ENCODE peak calls at places on chromosomes 4 and X, in four cellular contexts. W, A, M and F are unnamed samples.
A peak's percentile ranks its signal among the peaks of the same experiment; 100 is the strongest.

GRCh38 chr4:154073107-154073817 is 284.4 kb upstream of the SFRP2 start:
- DNase-seq in W (no peak), A (no peak), M (no peak), F (no peak)

GRCh38 chrX:136065044-136065671 is 79.9 kb downstream of the SLC9A6 start:
- DNase-seq in W (peak; percentile 82), A (no peak), M (peak; percentile 68), F (no peak)

GRCh38 chrX:103446665-103447302 is 70.4 kb downstream of the BEX3 start:
- DNase-seq in W (peak; percentile 25), A (no peak), M (no peak), F (peak; percentile 56)

GRCh38 chr4:108058685-108059440 is 69.2 kb downstream of the HADH start:
- DNase-seq in W (no peak), A (no peak), M (no peak), F (no peak)

GRCh38 chr4:159206427-159206871 is 103.6 kb downstream of the RAPGEF2 start:
- DNase-seq in W (peak; percentile 8), A (no peak), M (no peak), F (no peak)

GRCh38 chr4:21879187-21879586 is 69.4 kb downstream of the KCNIP4 start:
- DNase-seq in W (no peak), A (no peak), M (no peak), F (no peak)

GRCh38 chr4:140286503-140286902 is 86.9 kb upstream of the SCOC start:
- DNase-seq in W (no peak), A (no peak), M (no peak), F (no peak)

GRCh38 chr4:167966161-167966560 is 126.2 kb upstream of the ANXA10 start:
- DNase-seq in W (no peak), A (no peak), M (no peak), F (no peak)

GRCh38 chrX:55161581-55161980 is 58.6 kb upstream of the PAGE5 start:
- DNase-seq in W (peak; percentile 4), A (no peak), M (no peak), F (no peak)

GRCh38 chrX:81489987-81490386 is 288.1 kb downstream of the SH3BGRL start:
- DNase-seq in W (no peak), A (no peak), M (no peak), F (no peak)

GRCh38 chr4:78645853-78646757 is 94.5 kb downstream of the ANXA3 start:
- DNase-seq in W (no peak), A (peak; percentile 21), M (peak; percentile 80), F (peak; percentile 89)

GRCh38 chr4:120088507-120088906 is 21.9 kb upstream of the MAD2L1 start:
- DNase-seq in W (no peak), A (no peak), M (no peak), F (no peak)

GRCh38 chr4:118974758-118975157 is 86.1 kb downstream of the SYNPO2 start:
- DNase-seq in W (no peak), A (no peak), M (no peak), F (no peak)

GRCh38 chrX:70664726-70665125 is 220.1 kb downstream of the DLG3 start:
- DNase-seq in W (peak; percentile 11), A (peak; percentile 6), M (no peak), F (no peak)

GRCh38 chr4:58551676-58552075 is 1441.5 kb upstream of the IGFBP7 start:
- DNase-seq in W (no peak), A (no peak), M (no peak), F (no peak)

GRCh38 chr4:5912614-5913019 is 19.7 kb upstream of the CRMP1 start:
- DNase-seq in W (no peak), A (no peak), M (no peak), F (no peak)

GRCh38 chr4:56803473-56803872 is 18.0 kb downstream of the SPINK2 start:
- DNase-seq in W (no peak), A (no peak), M (no peak), F (no peak)

GRCh38 chr4:188196134-188196735 is 57.0 kb downstream of the TRIML1 start:
- DNase-seq in W (no peak), A (no peak), M (no peak), F (no peak)

GRCh38 chrX:9940397-9940796 is 26.8 kb upstream of the CLDN34 start:
- DNase-seq in W (no peak), A (no peak), M (no peak), F (no peak)

GRCh38 chr4:171857302-171858005 is 44.2 kb downstream of the GALNTL6 start:
- DNase-seq in W (no peak), A (no peak), M (no peak), F (no peak)

GRCh38 chr4:1753692-1754311 is 32.5 kb downstream of the TACC3 start:
- DNase-seq in W (no peak), A (no peak), M (no peak), F (no peak)
- H3K27ac ChIP-seq in W (no peak overlapping the region), A (peak overlapping the region; percentile 64), M (no peak overlapping the region), F (no peak overlapping the region)

DNA sequence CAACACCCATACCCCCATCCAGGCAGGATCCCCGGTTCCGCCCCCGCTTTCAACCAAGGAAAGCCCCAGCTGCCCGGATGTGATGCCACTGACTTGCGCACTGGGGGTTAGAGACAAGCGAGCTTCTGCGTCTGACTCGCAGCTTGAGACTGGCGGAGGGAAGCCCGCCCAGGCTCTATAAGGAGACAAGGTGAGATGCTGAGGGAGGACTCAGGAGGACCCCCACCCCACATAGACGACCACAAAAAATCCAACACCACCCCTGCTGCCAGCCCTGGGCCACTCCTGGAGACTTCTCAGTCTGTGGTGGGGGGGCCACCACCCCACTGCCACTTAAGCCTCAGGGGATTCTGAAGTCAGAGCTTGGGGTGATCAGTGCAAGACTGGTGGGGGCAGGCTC is at the start of gene MAGEA4:
- DNase-seq in W (no peak), A (no peak), M (no peak), F (no peak)
- H3K4me3 ChIP-seq in W (no peak within 1 kb of the TSS), A (no peak within 1 kb of the TSS), M (no peak within 1 kb of the TSS), F (no peak within 1 kb of the TSS)

DNA sequence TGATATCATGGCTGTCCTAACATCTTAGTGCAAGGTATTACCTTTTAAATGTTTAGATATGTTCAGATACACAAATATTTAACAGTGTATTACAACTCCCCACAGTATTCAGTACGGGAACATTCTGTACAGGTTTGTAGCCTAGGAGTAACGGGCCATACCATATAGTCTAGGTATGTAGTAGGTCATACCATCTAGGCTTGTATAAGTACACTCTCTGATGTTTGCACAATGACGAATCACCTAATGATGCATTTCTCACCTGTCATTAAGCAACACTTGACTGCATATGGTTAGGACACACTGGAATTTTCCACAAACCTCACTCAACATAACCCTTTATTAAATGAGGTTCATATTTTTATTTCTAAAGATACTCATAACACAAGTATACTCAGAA is 67.7 kb downstream of the THOC2 start:
- DNase-seq in W (no peak), A (no peak), M (no peak), F (no peak)
- H3K27ac ChIP-seq in W (no peak overlapping the region), A (no peak overlapping the region), M (no peak overlapping the region), F (no peak overlapping the region)

GRCh38 chrX:47873123-47873522 is 36.4 kb downstream of the ZNF81 start:
- DNase-seq in W (no peak), A (no peak), M (no peak), F (no peak)
- H3K4me3 ChIP-seq in W (no peak overlapping the region), A (no peak overlapping the region), M (no peak overlapping the region), F (no peak overlapping the region)

DNA sequence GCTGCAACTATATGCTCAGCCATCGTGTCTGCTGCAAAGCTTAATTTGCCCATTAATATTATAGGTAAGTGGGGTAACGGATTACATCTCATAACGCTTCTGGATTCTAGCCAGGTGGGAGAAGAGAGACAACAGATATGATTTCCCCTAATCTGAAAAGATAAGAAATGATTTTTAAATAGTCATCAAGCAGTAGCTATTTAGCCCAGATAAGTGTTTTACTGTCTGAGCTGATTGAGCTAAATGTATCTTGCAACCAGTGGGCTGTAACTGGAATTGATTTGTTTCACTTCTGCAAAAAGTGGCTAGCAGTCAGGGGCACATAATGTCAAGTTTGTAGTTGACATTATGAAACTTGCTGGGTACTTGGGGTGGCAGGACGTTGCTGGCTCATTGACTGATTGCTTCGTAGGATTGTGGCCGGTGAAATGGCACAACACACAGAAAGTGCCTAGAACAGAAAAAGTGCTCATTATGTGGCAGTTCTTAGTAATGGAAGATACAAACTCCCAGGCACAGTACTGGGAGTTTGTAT is 18.5 kb downstream of the LAP3 start:
- DNase-seq in W (no peak), A (no peak), M (no peak), F (no peak)
- H3K27ac ChIP-seq in W (no peak overlapping the region), A (no peak overlapping the region), M (no peak overlapping the region), F (no peak overlapping the region)

GRCh38 chrX:40157228-40158035 is 59.7 kb upstream of the BCOR start:
- DNase-seq in W (no peak), A (no peak), M (no peak), F (no peak)
- H3K4me3 ChIP-seq in W (peak overlapping the region; percentile 57), A (peak overlapping the region; percentile 43), M (peak overlapping the region; percentile 55), F (peak overlapping the region; percentile 51)

DNA sequence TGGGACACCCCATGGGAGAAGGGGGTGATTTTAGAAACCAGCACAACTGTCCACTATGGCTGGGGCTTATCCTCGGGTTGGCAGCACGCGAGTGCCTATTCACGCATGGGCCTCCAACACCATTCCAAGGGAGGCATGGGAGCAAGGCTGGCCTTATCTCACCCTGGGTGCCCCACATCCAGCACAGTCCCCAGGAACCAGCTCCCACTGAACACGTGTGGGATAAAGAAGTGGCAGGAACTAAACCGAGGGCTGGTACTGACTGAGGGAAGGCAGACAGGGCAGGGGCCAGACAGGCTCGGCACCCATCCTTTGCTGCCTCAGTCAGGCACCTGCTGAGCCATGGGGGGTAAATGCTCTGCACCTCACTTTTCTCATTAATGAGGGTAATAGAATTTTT is 43.7 kb upstream of the GPR78 start:
- DNase-seq in W (no peak), A (no peak), M (no peak), F (no peak)
- H3K27ac ChIP-seq in W (no peak overlapping the region), A (peak overlapping the region; percentile 51), M (no peak overlapping the region), F (peak overlapping the region; percentile 88)

GRCh38 chrX:20140410-20140809 is 1.2 kb downstream of the EIF1AX start:
- DNase-seq in W (no peak), A (no peak), M (no peak), F (no peak)
- H3K4me3 ChIP-seq in W (peak overlapping the region; percentile 84), A (peak overlapping the region; percentile 99), M (peak overlapping the region; percentile 99), F (peak overlapping the region; percentile 72)

GRCh38 chrX:5702890-5703289 is 525.8 kb downstream of the NLGN4X start:
- DNase-seq in W (no peak), A (no peak), M (no peak), F (no peak)

DNA sequence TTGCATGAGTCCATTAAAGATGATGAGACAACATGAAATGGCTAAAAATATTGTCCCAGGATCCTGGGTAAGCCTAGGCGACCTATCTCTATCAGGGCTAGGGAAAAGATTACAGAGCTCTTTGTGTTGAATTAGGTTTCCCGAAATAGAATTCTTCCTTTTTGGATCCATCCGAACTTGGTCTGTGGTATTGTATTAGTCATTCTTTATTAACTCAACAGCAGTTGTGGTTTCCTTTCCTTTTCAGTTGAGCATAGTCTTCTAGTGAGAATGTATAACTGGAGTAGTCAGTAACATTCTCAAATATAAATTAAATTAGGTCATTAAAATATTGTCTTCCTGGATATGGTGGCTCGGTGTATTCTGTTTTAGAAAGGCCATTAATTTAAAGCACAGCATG is 520.5 kb downstream of the NLGN4X start:
- DNase-seq in W (no peak), A (no peak), M (no peak), F (no peak)
- H3K27ac ChIP-seq in W (no peak overlapping the region), A (no peak overlapping the region), M (no peak overlapping the region), F (no peak overlapping the region)